ENCODE peak calls at places on chromosomes 7 and 10, in five cellular contexts. X, R, Z, Y and L are unnamed samples.

GRCh38 chr7:46034056-46034768 is 113.1 kb upstream of the IGFBP3 start:
- DNase-seq in X (no peak), R (no peak), Z (peak; percentile 80), Y (no peak), L (no peak)

GRCh38 chr7:50696810-50697582 is 85.7 kb downstream of the GRB10 start:
- DNase-seq in X (no peak), R (peak; percentile 38), Z (peak; percentile 28), Y (no peak), L (no peak)

GRCh38 chr10:3886666-3887251 is 101.8 kb upstream of the KLF6 start:
- DNase-seq in X (no peak), R (peak; percentile 63), Z (peak; percentile 91), Y (no peak), L (no peak)

GRCh38 chr10:15868006-15868405 is 7.7 kb upstream of the MINDY3 start:
- DNase-seq in X (no peak), R (no peak), Z (peak; percentile 42), Y (no peak), L (no peak)

GRCh38 chr10:92727141-92727540 is 37.4 kb downstream of the HHEX start:
- DNase-seq in X (no peak), R (no peak), Z (no peak), Y (no peak), L (no peak)

GRCh38 chr7:7265057-7265456 is 82.7 kb downstream of the C1GALT1 start:
- DNase-seq in X (no peak), R (no peak), Z (peak; percentile 44), Y (no peak), L (no peak)

GRCh38 chr10:74178042-74178791 is 27.2 kb downstream of the ADK start:
- DNase-seq in X (no peak), R (no peak), Z (no peak), Y (no peak), L (no peak)

GRCh38 chr7:149883452-149883861 is 9.7 kb downstream of the ATP6V0E2 start:
- DNase-seq in X (no peak), R (peak; percentile 54), Z (peak; percentile 46), Y (no peak), L (no peak)

GRCh38 chr7:17406756-17407155 is 108.3 kb downstream of the AHR start:
- DNase-seq in X (no peak), R (no peak), Z (peak; percentile 78), Y (no peak), L (no peak)

GRCh38 chr7:6423942-6424701 is 23.6 kb downstream of the DAGLB start:
- DNase-seq in X (no peak), R (peak; percentile 55), Z (no peak), Y (no peak), L (no peak)

GRCh38 chr10:110648743-110649651 is 4.9 kb downstream of the RBM20 start:
- DNase-seq in X (no peak), R (no peak), Z (peak; percentile 55), Y (no peak), L (no peak)

GRCh38 chr7:105270117-105270516 is 118.6 kb downstream of the SRPK2 start:
- DNase-seq in X (no peak), R (no peak), Z (no peak), Y (no peak), L (no peak)

GRCh38 chr7:136114966-136115762 is 138.0 kb upstream of the MTPN start:
- DNase-seq in X (peak; percentile 16), R (peak; percentile 19), Z (peak; percentile 43), Y (no peak), L (peak; percentile 4)

GRCh38 chr10:114374141-114374791 is 30.0 kb downstream of the AFAP1L2 start:
- DNase-seq in X (no peak), R (no peak), Z (no peak), Y (no peak), L (no peak)

GRCh38 chr7:157524731-157525130 is 187.9 kb downstream of the DNAJB6 start:
- DNase-seq in X (no peak), R (no peak), Z (no peak), Y (no peak), L (no peak)

GRCh38 chr10:97463363-97464132 is 17.6 kb downstream of the ZDHHC16 start:
- DNase-seq in X (peak; percentile 23), R (peak; percentile 59), Z (peak; percentile 62), Y (no peak), L (peak; percentile 17)

GRCh38 chr10:22611425-22612111 is 102.8 kb downstream of the PIP4K2A start:
- DNase-seq in X (peak; percentile 44), R (no peak), Z (no peak), Y (no peak), L (peak; percentile 38)

GRCh38 chr7:17239046-17239445 is 59.4 kb upstream of the AHR start:
- DNase-seq in X (no peak), R (no peak), Z (no peak), Y (no peak), L (no peak)

GRCh38 chr7:151623766-151624165 is 104.1 kb upstream of the RHEB start:
- DNase-seq in X (no peak), R (no peak), Z (no peak), Y (no peak), L (no peak)

GRCh38 chr7:6175642-6176041 is 96.8 kb downstream of the CYTH3 start:
- DNase-seq in X (no peak), R (peak; percentile 42), Z (peak; percentile 78), Y (no peak), L (no peak)

GRCh38 chr7:7830122-7830878 is 111.9 kb upstream of the RPA3 start:
- DNase-seq in X (no peak), R (peak; percentile 42), Z (no peak), Y (no peak), L (no peak)

GRCh38 chr10:77452952-77453564 is 184.6 kb downstream of the KCNMA1 start:
- DNase-seq in X (no peak), R (no peak), Z (no peak), Y (no peak), L (no peak)

GRCh38 chr10:3635697-3636096 is 149.3 kb downstream of the KLF6 start:
- DNase-seq in X (no peak), R (peak; percentile 63), Z (no peak), Y (no peak), L (no peak)

GRCh38 chr10:44380829-44381600 is 3.9 kb downstream of the CXCL12 start:
- DNase-seq in X (no peak), R (no peak), Z (no peak), Y (no peak), L (no peak)

GRCh38 chr7:24637706-24638105 is 64.5 kb downstream of the PALS2 start:
- DNase-seq in X (no peak), R (no peak), Z (no peak), Y (no peak), L (no peak)

GRCh38 chr10:124025638-124026336 is 67.6 kb downstream of the CHST15 start:
- DNase-seq in X (no peak), R (no peak), Z (peak; percentile 49), Y (no peak), L (no peak)

GRCh38 chr7:73721237-73721848 is 1.9 kb upstream of the STX1A start:
- DNase-seq in X (no peak), R (no peak), Z (peak; percentile 85), Y (no peak), L (no peak)

GRCh38 chr10:68526634-68527132 is 640 bp downstream of the SLC25A16 start:
- DNase-seq in X (no peak), R (no peak), Z (no peak), Y (no peak), L (no peak)

GRCh38 chr7:135803143-135803542 is 54.5 kb upstream of the FAM180A start:
- DNase-seq in X (no peak), R (no peak), Z (no peak), Y (no peak), L (no peak)

GRCh38 chr10:35336084-35336831 is at the start of gene CCNY:
- DNase-seq in X (peak; percentile 67), R (peak; percentile 74), Z (peak; percentile 40), Y (no peak), L (peak; percentile 77)

GRCh38 chr10:128549192-128549591 is 423.0 kb upstream of the MKI67 start:
- DNase-seq in X (no peak), R (no peak), Z (no peak), Y (no peak), L (no peak)

GRCh38 chr10:86946215-86947170 is 10.9 kb downstream of the MMRN2 start:
- DNase-seq in X (no peak), R (no peak), Z (no peak), Y (no peak), L (no peak)

GRCh38 chr10:23391817-23392216 is 47.1 kb upstream of the OTUD1 start:
- DNase-seq in X (no peak), R (no peak), Z (no peak), Y (no peak), L (no peak)

GRCh38 chr10:78763651-78764395 is 304.9 kb upstream of the ZMIZ1 start:
- DNase-seq in X (peak; percentile 15), R (no peak), Z (no peak), Y (no peak), L (no peak)

GRCh38 chr7:12291870-12292269 is 80.8 kb downstream of the TMEM106B start:
- DNase-seq in X (no peak), R (no peak), Z (no peak), Y (no peak), L (no peak)